ENCODE peak calls at places on chromosome 4, in six cellular contexts. Y is IMR-90, O is mesenchymal stem cell, L is trophoblast cell, B is neuronal stem cell, C is H1. A is an unnamed sample.

GRCh38 chr4:17066972-17067371 is 168.5 kb upstream of the LDB2 start:
- DNase-seq in L (peak), B (no peak), Y (peak), C (no peak), O (peak), A (no peak)

GRCh38 chr4:38132140-38132673 is 172.0 kb downstream of the PTTG2 start:
- DNase-seq in L (peak), B (no peak), C (no peak), Y (peak), O (peak), A (no peak)

GRCh38 chr4:24794916-24795665 is at the start of gene SOD3:
- DNase-seq in L (peak), Y (peak), B (peak), O (peak), C (peak), A (peak)

GRCh38 chr4:112897548-112897947 is 151.9 kb upstream of the ANK2 start:
- DNase-seq in B (no peak), O (no peak), L (no peak), Y (no peak), C (no peak), A (peak)

GRCh38 chr4:145333786-145334185 is 147.9 kb upstream of the SMAD1 start:
- DNase-seq in C (no peak), O (no peak), Y (no peak), B (no peak), L (no peak), A (no peak)

GRCh38 chr4:10694151-10694825 is 9.7 kb upstream of the CLNK start:
- DNase-seq in L (no peak), C (no peak), O (peak), B (no peak), Y (peak), A (no peak)

GRCh38 chr4:34108456-34108855 is 2135.9 kb downstream of the ARAP2 start:
- DNase-seq in L (no peak), B (no peak), O (peak), C (no peak), Y (peak), A (no peak)

GRCh38 chr4:123284166-123284565 is 112.4 kb upstream of the SPRY1 start:
- DNase-seq in Y (no peak), C (no peak), L (no peak), O (no peak), B (no peak), A (no peak)

GRCh38 chr4:145230726-145231125 is 50.3 kb upstream of the OTUD4 start:
- DNase-seq in C (no peak), L (peak), Y (peak), B (no peak), O (no peak), A (no peak)

GRCh38 chr4:67746797-67747495 is 7.2 kb downstream of the GNRHR start:
- DNase-seq in C (no peak), L (no peak), Y (peak), O (peak), B (peak), A (no peak)

GRCh38 chr4:88706574-88706973 is 8.9 kb upstream of the NAP1L5 start:
- DNase-seq in C (no peak), B (no peak), Y (peak), O (peak), L (no peak), A (no peak)

GRCh38 chr4:100022792-100023222 is 72.7 kb upstream of the H2AZ1 start:
- DNase-seq in C (peak), Y (no peak), L (no peak), O (peak), B (peak), A (peak)

GRCh38 chr4:13430834-13431568 is 53.1 kb downstream of the RAB28 start:
- DNase-seq in L (no peak), C (no peak), O (no peak), B (no peak), Y (no peak), A (no peak)

GRCh38 chr4:65383589-65384305 is 286.5 kb downstream of the EPHA5 start:
- DNase-seq in O (no peak), B (no peak), Y (no peak), L (no peak), C (no peak), A (no peak)

GRCh38 chr4:157048248-157048647 is 27.7 kb upstream of the GLRB start:
- DNase-seq in O (peak), C (no peak), B (no peak), Y (peak), L (no peak), A (no peak)

GRCh38 chr4:38802561-38803355 is 1.8 kb downstream of the TLR1 start:
- DNase-seq in O (no peak), B (no peak), Y (no peak), L (no peak), C (no peak), A (no peak)

GRCh38 chr4:7787067-7787466 is 152.6 kb downstream of the AFAP1 start:
- DNase-seq in B (no peak), Y (no peak), C (no peak), L (no peak), O (no peak), A (no peak)

GRCh38 chr4:37805091-37805490 is 21.4 kb upstream of the PGM2 start:
- DNase-seq in L (no peak), Y (no peak), O (no peak), B (no peak), C (no peak), A (no peak)

GRCh38 chr4:83964996-83965541 is 429.2 kb downstream of the GPAT3 start:
- DNase-seq in L (no peak), Y (peak), C (no peak), B (peak), O (no peak), A (no peak)

GRCh38 chr4:123667991-123668390 is 271.4 kb downstream of the SPRY1 start:
- DNase-seq in O (no peak), C (no peak), L (no peak), B (no peak), Y (no peak), A (no peak)

GRCh38 chr4:151045907-151046306 is 30.8 kb upstream of the LRBA start:
- DNase-seq in O (no peak), B (no peak), L (no peak), C (no peak), Y (no peak), A (peak)

GRCh38 chr4:165814256-165815010 is 58.6 kb upstream of the TLL1 start:
- DNase-seq in Y (no peak), L (no peak), O (peak), C (no peak), B (no peak), A (no peak)

GRCh38 chr4:148061795-148062194 is 329.9 kb downstream of the ARHGAP10 start:
- DNase-seq in L (no peak), O (no peak), B (no peak), Y (no peak), C (no peak), A (no peak)

GRCh38 chr4:16993966-16994840 is 95.8 kb upstream of the LDB2 start:
- DNase-seq in Y (no peak), C (no peak), B (no peak), O (no peak), L (no peak), A (peak)

GRCh38 chr4:174012135-174012923 is 271.1 kb downstream of the FBXO8 start:
- DNase-seq in C (no peak), Y (no peak), O (peak), L (no peak), B (no peak), A (no peak)

GRCh38 chr4:8081171-8081570 is 77.4 kb downstream of the ABLIM2 start:
- DNase-seq in L (no peak), Y (no peak), O (no peak), C (no peak), B (no peak), A (no peak)

GRCh38 chr4:76589402-76589801 is 154.4 kb downstream of the SHROOM3 start:
- DNase-seq in B (no peak), Y (peak), L (peak), C (no peak), O (peak), A (peak)
- H3K14ac ChIP-seq in B (no peak), Y (peak), L (peak), C (no peak), O (no peak), A (peak)

GRCh38 chr4:14580061-14580460 is 422.2 kb upstream of the CPEB2 start:
- DNase-seq in L (no peak), O (no peak), B (no peak), C (no peak), Y (no peak), A (no peak)

GRCh38 chr4:14583331-14583730 is 418.9 kb upstream of the CPEB2 start:
- DNase-seq in Y (no peak), B (no peak), O (no peak), L (no peak), C (no peak), A (no peak)

GRCh38 chr4:14582658-14583057 is 419.6 kb upstream of the CPEB2 start:
- DNase-seq in C (no peak), B (no peak), O (no peak), Y (no peak), L (no peak), A (no peak)

GRCh38 chr4:14581741-14582140 is 420.5 kb upstream of the CPEB2 start:
- DNase-seq in Y (no peak), C (no peak), L (no peak), B (peak), O (no peak), A (no peak)

DNA sequence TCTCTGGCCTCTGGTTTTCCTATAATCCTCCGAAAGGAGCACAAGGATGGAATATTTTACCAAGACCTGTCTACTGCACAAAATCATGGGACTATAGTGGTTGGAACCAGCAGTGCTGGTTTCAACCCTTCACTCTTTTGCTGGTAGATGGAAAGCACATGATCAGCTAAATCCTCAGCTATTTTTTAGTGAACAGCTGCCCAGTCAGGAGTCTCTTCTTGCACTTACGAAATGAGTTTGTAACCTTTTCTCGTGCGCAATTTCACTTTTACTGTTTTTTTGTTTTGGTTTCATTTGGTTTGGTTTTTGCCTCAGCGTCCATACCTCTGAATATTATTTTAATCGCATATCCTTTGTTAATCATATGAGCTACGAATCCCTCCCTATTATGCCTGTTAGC is 418.5 kb upstream of the CPEB2 start:
- DNase-seq in L (no peak), Y (no peak), B (no peak), O (no peak), C (no peak), A (no peak)
- H2BK120ac ChIP-seq in L (no peak), Y (no peak), B (no peak), O (no peak), C (no peak), A (no peak)

GRCh38 chr4:101345596-101346311 is 1.6 kb downstream of the PPP3CA start:
- DNase-seq in C (no peak), L (no peak), B (peak), Y (peak), O (peak), A (peak)
- H3K14ac ChIP-seq in C (no peak), L (no peak), B (no peak), Y (peak), O (peak), A (no peak)

DNA sequence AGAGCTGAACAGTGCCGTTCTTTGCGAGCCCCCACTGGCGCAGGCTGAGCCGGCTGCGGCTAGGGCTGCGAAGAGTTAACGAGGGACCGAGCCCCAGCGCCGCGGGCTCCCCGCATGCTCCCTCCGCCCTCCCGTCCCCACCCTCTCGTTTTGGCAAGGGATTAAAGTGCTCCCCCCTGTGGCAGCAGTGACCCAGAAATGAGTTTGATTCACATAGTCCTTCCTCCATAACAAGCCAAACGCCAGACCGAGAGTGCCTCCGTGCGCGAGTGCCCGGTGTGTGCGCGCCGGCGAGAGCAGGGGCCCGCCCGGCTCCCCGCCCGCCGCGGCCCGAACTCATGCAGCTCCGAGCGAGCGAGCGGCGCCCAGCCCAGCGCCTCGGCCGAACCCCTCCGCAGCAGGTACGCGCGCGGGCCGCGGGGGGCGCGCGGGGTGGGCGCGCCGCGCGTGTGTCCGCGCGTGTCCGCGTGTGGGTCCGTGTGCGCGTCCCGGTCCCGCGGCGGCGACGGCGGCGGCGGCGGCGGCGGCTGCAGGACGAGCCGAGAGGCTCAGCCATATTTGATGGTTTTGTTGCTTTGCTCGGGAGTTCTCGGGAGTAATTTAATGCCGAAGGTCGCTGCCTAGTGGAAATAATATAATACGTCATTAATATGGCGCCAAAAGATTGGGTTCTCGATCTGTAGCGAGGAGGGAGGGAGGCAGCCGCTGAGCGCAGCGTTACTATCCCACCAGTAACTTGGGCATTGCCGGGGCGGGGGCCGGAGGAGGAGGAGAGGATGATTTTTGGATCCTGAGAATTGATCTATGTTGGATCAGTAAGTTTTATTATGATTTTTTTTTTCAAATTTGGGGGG is at the start of gene JADE1:
- DNase-seq in L (peak), C (peak), B (peak), Y (peak), O (peak), A (peak)
- H2BK120ac ChIP-seq in L (peak), C (peak), B (no peak), Y (peak), O (peak), A (no peak)

GRCh38 chr4:1601852-1602525 is 82.1 kb downstream of the FAM53A start:
- DNase-seq in C (no peak), L (no peak), O (no peak), B (no peak), Y (no peak), A (no peak)
- H3K14ac ChIP-seq in C (no peak), L (no peak), O (no peak), B (no peak), Y (no peak), A (no peak)

DNA sequence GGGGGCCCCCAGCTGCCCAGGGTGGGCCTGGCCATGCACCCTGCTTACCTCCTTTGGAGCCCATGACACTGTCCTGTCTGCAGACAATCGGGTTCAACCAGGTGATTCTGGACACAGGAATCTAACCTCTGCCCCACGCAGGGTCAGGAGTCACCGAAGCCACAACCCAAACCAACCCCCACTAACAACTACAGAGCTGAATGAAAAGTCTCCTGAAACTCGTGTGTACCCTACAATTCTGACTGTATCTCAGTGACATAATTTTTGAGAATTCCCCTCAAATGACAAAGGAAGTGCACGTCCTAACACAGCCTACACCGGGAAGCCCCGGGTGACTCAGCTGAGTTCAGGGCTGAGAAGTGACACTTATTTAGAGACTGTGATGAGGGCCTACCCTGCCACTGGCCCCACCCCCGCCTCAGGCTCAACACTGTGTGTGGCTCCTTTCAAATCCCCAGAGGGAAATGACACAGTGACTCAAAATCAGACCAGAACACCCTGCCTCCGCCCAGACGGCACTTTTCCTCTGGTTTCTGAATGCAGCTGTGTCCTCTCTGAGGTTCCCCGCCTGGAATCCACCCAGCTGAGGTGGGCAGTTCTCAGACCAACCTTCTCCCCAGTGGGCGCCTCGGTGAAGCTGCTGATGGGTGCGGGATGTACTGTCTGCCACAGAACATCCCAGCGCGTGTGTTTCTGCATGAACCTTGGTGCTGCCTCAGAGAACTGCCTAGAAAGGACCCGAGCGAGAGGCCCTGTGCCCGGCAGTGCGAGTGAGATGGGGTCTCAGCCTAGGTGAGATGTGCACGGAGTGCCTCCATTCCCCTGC is 9.9 kb downstream of the TNIP2 start:
- DNase-seq in C (no peak), O (peak), B (no peak), L (peak), Y (peak), A (no peak)
- H2BK120ac ChIP-seq in C (no peak), O (no peak), B (no peak), L (peak), Y (peak), A (no peak)

DNA sequence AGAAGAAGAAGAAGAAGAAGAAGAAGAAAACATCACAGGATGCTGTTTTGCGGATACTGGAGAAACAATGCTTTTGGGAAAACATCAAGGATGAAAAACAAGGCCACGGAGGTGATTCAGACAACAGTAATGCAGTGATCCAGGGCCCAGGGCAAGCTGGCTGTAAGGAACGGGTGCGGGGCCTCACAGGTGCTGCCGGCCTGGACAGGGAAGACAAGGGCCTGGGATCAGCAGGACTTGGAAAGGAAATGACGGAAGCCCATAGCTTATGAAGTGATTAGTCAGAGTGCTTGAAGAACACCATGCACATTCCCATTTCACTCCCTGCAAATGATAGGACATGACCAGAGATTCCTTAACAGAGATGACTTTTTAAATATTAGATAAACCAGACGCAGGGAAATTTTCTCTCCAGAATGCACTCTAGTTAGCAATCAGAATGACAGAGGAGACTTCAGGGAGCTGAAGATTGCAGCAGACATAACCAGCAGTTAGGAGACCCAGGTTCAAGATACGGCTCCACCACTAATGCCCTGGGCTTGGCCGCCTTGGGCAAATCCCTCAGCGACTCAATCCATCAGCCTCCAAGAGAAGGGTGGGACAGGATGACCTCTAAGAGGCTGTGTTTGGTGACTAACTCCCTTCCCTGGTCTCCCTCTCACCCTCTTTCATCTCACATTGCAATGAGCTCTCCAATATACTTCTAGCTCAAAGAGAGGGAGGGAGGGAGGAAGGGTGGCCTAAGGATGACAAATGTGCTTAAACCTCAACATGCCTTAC is 54.1 kb downstream of the APBB2 start:
- DNase-seq in C (peak), O (peak), Y (peak), B (no peak), L (peak), A (peak)
- H3K14ac ChIP-seq in C (no peak), O (no peak), Y (peak), B (no peak), L (peak), A (no peak)

A was measured in H9.